ENCODE peak calls at places on chromosome 15, in four cellular contexts. I is transverse colon, E is HCT116, P is mammary epithelial cell. R is an unnamed sample.

GRCh38 chr15:73983211-73983727 is 8.8 kb downstream of the STOML1 start:
- DNase-seq in I (peak; percentile 47), E (peak; percentile 24), P (peak; percentile 88), R (peak; percentile 71)

GRCh38 chr15:60374209-60374608 is 23.6 kb downstream of the ANXA2 start:
- DNase-seq in I (no peak), E (no peak), P (no peak), R (no peak)

GRCh38 chr15:77909131-77909940 is 168.2 kb downstream of the TBC1D2B start:
- DNase-seq in I (no peak), E (no peak), P (no peak), R (no peak)

GRCh38 chr15:59303641-59304433 is 68.8 kb downstream of the MYO1E start:
- DNase-seq in I (no peak), E (no peak), P (no peak), R (peak; percentile 67)

GRCh38 chr15:57947781-57948180 is 117.7 kb downstream of the ALDH1A2 start:
- DNase-seq in I (no peak), E (no peak), P (no peak), R (no peak)

GRCh38 chr15:92011611-92012367 is 158.3 kb downstream of the SLCO3A1 start:
- DNase-seq in I (no peak), E (no peak), P (peak; percentile 65), R (no peak)

GRCh38 chr15:25238126-25238525 is 200.7 kb downstream of the UBE3A start:
- DNase-seq in I (no peak), E (no peak), P (no peak), R (no peak)

GRCh38 chr15:28021281-28022039 is 77.7 kb downstream of the OCA2 start:
- DNase-seq in I (peak; percentile 30), E (peak; percentile 22), P (peak; percentile 2), R (peak; percentile 0)

GRCh38 chr15:33194237-33194636 is 277 bp downstream of the FMN1 start:
- DNase-seq in I (no peak), E (no peak), P (no peak), R (no peak)

GRCh38 chr15:37075777-37076176 is 24.6 kb downstream of the MEIS2 start:
- DNase-seq in I (no peak), E (no peak), P (no peak), R (no peak)

GRCh38 chr15:99504071-99504822 is 61.5 kb upstream of the MEF2A start:
- DNase-seq in I (no peak), E (no peak), P (no peak), R (no peak)

GRCh38 chr15:43792761-43793493 is 807 bp downstream of the SERF2 start:
- DNase-seq in I (peak; percentile 62), E (no peak), P (peak; percentile 22), R (no peak)

GRCh38 chr15:42042602-42043400 is 22.0 kb upstream of the PLA2G4E start:
- DNase-seq in I (no peak), E (no peak), P (no peak), R (no peak)

GRCh38 chr15:73631915-73632669 is 1.1 kb downstream of the NPTN start:
- DNase-seq in I (peak; percentile 50), E (no peak), P (peak; percentile 59), R (no peak)

GRCh38 chr15:69749797-69750196 is 297.2 kb downstream of the RPLP1 start:
- DNase-seq in I (no peak), E (peak; percentile 13), P (peak; percentile 8), R (no peak)
- TF ChIP-seq CTCF in I (no peak), E (peak; percentile 50), P (peak; percentile 53), R (no peak)

DNA sequence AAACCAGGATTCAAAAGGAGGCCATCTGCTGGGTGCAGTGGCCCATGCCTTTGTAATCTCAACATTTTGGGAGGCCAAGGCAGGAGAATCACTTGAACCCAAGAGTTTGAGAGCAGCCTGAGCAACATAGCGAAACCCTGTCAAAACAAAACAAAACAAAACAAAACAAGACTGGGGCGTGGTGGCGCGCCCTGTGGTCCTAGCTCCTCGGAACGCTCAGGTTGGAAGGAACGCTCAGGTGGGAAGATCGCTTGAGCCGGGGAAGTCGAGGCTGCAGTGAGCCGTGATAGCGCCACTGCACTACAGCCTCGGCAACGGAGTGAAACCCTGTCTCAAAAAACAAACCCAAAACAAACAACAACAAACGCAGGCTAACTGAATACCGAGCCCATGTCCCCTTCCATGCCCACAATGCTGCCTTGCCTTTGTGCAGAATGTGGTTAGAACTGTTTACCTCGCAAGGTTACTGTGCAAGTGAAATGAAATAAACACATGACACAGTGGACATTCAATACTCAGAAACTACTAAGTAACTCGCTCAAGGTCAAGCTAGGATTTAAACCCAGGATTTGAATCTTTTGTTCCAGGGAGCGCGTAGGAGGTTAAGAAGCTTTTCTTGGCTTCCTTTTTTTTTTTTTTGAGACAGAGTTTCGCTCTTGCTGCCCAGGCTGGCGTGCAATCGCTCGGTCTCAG is 766 bp upstream of the EMC4 start:
- DNase-seq in I (peak; percentile 9), E (no peak), P (no peak), R (no peak)
- TF ChIP-seq CTCF in I (no peak), E (no peak), P (no peak), R (no peak)

DNA sequence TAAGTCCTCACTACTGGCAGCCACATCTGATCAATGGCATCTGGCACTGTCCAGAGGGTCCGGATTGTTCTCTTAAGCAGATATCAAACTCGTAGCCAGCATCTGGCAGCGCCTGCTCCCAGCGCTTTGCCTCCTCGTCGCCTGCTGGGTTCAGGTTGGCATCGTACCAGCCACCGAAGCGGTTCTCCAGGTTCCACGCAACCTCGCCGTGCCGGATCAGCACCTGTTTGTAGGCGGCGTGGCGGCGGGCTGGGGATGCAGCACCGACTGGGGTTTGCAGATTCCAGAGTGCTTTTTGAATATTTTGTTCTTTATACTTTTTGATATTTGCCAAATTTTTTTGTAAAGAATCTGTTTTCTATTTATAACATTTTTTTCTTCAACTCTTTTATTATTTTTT is 111.6 kb downstream of the NR2F2 start:
- DNase-seq in I (no peak), E (no peak), P (no peak), R (no peak)
- TF ChIP-seq CTCF in I (no peak), E (no peak), P (no peak), R (no peak)

GRCh38 chr15:45180648-45181436 is 6.9 kb downstream of the SHF start:
- DNase-seq in I (no peak), E (no peak), P (no peak), R (no peak)

GRCh38 chr15:45177285-45177684 is 10.5 kb downstream of the SHF start:
- DNase-seq in I (no peak), E (no peak), P (peak; percentile 15), R (no peak)

GRCh38 chr15:45181491-45182285 is 6.1 kb downstream of the SHF start:
- DNase-seq in I (no peak), E (no peak), P (no peak), R (no peak)

GRCh38 chr15:45180201-45180600 is 7.6 kb downstream of the SHF start:
- DNase-seq in I (no peak), E (no peak), P (peak; percentile 61), R (peak; percentile 69)

DNA sequence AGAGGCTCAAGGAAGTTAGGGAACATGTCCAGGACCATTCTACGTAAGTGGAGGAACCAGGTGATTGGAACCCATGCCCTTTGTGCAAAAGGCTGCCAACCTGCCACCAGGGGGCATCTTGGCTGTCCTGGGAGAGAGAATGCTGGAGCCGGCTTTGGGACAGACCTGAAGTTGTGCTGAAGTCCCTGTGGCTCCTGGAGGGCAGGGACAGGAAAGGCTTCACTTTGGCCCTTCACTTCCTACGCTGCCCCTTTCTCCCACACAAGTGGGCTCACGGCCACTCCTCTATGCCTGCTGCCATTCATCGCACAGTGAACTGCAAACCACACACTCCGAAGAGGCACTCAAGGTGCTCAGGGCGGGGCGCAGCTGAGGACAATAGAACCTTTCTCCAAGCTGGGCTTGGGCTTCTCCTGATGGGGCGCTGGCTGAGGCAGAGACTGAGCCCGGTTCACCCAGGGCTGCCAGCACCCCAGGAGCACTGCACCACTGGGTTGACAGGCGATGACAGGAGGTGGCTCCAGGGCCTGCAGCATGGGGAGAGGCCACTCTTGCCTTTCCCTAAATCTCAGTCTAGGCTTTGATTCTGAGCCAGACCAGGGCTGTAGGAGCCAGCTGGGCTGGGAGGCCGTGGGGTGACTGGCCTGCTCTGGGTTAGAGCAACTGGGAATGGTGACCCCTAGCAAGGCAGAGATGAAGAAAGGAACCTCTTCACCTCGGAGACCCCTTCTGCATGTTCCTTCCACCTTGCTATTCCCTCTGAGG is 8.4 kb downstream of the SHF start:
- DNase-seq in I (peak; percentile 69), E (peak; percentile 60), P (peak; percentile 62), R (peak; percentile 80)
- TF ChIP-seq CTCF in I (peak; percentile 52), E (peak; percentile 83), P (peak; percentile 66), R (peak; percentile 73)

GRCh38 chr15:71057143-71057542 is 58.1 kb upstream of the THSD4 start:
- DNase-seq in I (no peak), E (no peak), P (no peak), R (no peak)

GRCh38 chr15:71054286-71054952 is 60.9 kb upstream of the THSD4 start:
- DNase-seq in I (no peak), E (no peak), P (no peak), R (no peak)

GRCh38 chr15:71055461-71055860 is 59.8 kb upstream of the THSD4 start:
- DNase-seq in I (no peak), E (no peak), P (peak; percentile 59), R (no peak)

GRCh38 chr15:71057581-71057980 is 57.7 kb upstream of the THSD4 start:
- DNase-seq in I (no peak), E (no peak), P (no peak), R (no peak)

GRCh38 chr15:71056111-71056510 is 59.2 kb upstream of the THSD4 start:
- DNase-seq in I (no peak), E (no peak), P (no peak), R (no peak)
- TF ChIP-seq CTCF in I (no peak), E (no peak), P (no peak), R (no peak)

DNA sequence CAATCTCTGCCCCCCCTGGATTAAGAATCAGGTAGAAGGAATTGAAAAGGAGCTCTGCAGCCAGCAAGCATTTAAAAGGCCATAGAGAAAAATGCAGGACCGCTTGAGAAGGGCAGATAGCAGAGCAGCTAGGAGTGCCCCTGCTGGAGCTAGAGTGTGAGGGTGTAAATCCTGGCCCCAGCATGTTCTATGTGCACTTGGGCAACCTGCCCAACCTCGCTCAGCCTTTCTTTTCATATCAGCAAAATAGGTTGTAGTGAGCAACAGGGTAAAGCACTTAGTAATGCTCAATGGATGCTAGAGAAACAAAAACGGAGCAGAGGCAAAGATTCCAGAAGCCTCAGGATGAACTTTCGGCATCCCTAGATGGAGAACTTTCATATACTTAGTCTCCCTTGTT is 25.0 kb upstream of the THBS1 start:
- DNase-seq in I (no peak), E (no peak), P (no peak), R (no peak)
- TF ChIP-seq CTCF in I (no peak), E (no peak), P (no peak), R (no peak)

DNA sequence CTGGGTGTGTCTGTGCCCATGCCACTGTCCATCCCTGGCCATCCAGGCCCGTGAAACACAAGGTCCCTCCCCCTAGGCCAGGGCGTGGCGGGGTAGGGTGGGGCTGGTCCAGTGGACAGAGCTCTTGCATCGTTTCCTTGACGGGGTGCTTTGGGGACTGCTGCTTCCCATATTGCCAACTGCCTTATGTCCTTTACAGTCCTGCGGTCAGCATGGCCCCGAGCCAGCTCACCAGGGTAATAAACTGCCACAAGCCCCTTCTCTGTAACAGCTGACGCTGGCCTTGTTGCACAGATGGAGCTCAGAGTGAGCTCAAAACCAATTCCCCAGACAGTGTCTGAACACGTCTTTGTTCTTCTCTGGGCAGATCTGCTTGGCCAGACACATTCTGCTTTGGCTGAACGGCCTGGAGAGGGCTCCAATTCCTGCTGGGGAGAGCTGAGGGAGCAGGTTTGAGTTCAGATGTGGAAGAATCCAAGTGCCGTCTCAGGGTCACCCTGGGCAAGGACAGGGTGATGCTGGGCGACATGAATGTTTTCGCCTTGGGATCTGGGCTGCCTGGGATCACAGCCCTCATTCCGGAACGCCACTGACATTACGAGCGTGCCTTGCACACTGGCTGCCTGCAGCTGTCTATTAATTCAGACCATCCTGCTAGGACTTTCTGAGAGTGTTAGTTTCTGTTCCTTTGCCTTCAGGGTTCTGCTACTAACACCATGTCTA is 51.5 kb downstream of the RGMA start:
- DNase-seq in I (no peak), E (no peak), P (peak; percentile 56), R (no peak)
- TF ChIP-seq CTCF in I (no peak), E (no peak), P (peak; percentile 45), R (no peak)